ENCODE peak calls at places on chromosomes 3 and 15, in seven cellular contexts. One of them, this sample, is unnamed.
A peak's percentile ranks its signal among the peaks of the same experiment; 100 is the strongest.

GRCh38 chr3:186506846-186507245 is 37.3 kb downstream of the CRYGS start:
- DNase-seq in nephron progenitor cell: no peak
- DNase-seq in fibroblast of lung: no peak
- DNase-seq in kidney glomerular epithelial cell: no peak
- DNase-seq in GM23338: no peak
- DNase-seq in T-helper 2 cell: no peak
- DNase-seq in heart left ventricle: no peak
- DNase-seq in this sample: no peak

GRCh38 chr15:73051402-73051810 is 857 bp upstream of the NEO1 start:
- DNase-seq in nephron progenitor cell: no peak
- DNase-seq in fibroblast of lung: no peak
- DNase-seq in kidney glomerular epithelial cell: no peak
- DNase-seq in GM23338: no peak
- DNase-seq in T-helper 2 cell: no peak
- DNase-seq in heart left ventricle: no peak
- DNase-seq in this sample: no peak

GRCh38 chr3:66858656-66859381 is 139.3 kb upstream of the KBTBD8 start:
- DNase-seq in nephron progenitor cell: no peak
- DNase-seq in fibroblast of lung: no peak
- DNase-seq in kidney glomerular epithelial cell: no peak
- DNase-seq in GM23338: peak; percentile 86
- DNase-seq in T-helper 2 cell: no peak
- DNase-seq in heart left ventricle: no peak
- DNase-seq in this sample: no peak

GRCh38 chr3:123068227-123069020 is 1.6 kb downstream of the PDIA5 start:
- DNase-seq in nephron progenitor cell: no peak
- DNase-seq in fibroblast of lung: no peak
- DNase-seq in kidney glomerular epithelial cell: no peak
- DNase-seq in GM23338: peak; percentile 82
- DNase-seq in T-helper 2 cell: no peak
- DNase-seq in heart left ventricle: no peak
- DNase-seq in this sample: no peak

GRCh38 chr15:71565006-71565405 is 245.3 kb upstream of the NR2E3 start:
- DNase-seq in nephron progenitor cell: no peak
- DNase-seq in fibroblast of lung: no peak
- DNase-seq in kidney glomerular epithelial cell: no peak
- DNase-seq in GM23338: no peak
- DNase-seq in T-helper 2 cell: no peak
- DNase-seq in heart left ventricle: no peak
- DNase-seq in this sample: no peak

GRCh38 chr15:52567886-52568568 is 803 bp downstream of the ARPP19 start:
- DNase-seq in nephron progenitor cell: peak; percentile 19
- DNase-seq in fibroblast of lung: no peak
- DNase-seq in kidney glomerular epithelial cell: peak; percentile 75
- DNase-seq in GM23338: peak; percentile 39
- DNase-seq in T-helper 2 cell: peak; percentile 50
- DNase-seq in heart left ventricle: no peak
- DNase-seq in this sample: peak; percentile 33

GRCh38 chr3:32960404-32961160 is 9.1 kb downstream of the CCR4 start:
- DNase-seq in nephron progenitor cell: no peak
- DNase-seq in fibroblast of lung: no peak
- DNase-seq in kidney glomerular epithelial cell: no peak
- DNase-seq in GM23338: no peak
- DNase-seq in T-helper 2 cell: peak; percentile 90
- DNase-seq in heart left ventricle: no peak
- DNase-seq in this sample: no peak

GRCh38 chr3:43874290-43874689 is 183.6 kb downstream of the ABHD5 start:
- DNase-seq in nephron progenitor cell: no peak
- DNase-seq in fibroblast of lung: no peak
- DNase-seq in kidney glomerular epithelial cell: no peak
- DNase-seq in GM23338: no peak
- DNase-seq in T-helper 2 cell: no peak
- DNase-seq in heart left ventricle: no peak
- DNase-seq in this sample: no peak

GRCh38 chr15:63218114-63218808 is 28.9 kb downstream of the RAB8B start:
- DNase-seq in nephron progenitor cell: no peak
- DNase-seq in fibroblast of lung: peak; percentile 83
- DNase-seq in kidney glomerular epithelial cell: peak; percentile 86
- DNase-seq in GM23338: no peak
- DNase-seq in T-helper 2 cell: no peak
- DNase-seq in heart left ventricle: no peak
- DNase-seq in this sample: no peak

This sample was measured in CD4-positive, alpha-beta T cell.